ENCODE peak calls at places on chromosomes 4 and X, in seven cellular contexts. One of them, this sample, is unnamed.

GRCh38 chr4:24794916-24795665 is at the start of gene SOD3:
- DNase-seq in effector CD4-positive, alpha-beta T cell: no peak
- DNase-seq in mammary epithelial cell: no peak
- DNase-seq in erythroblast: peak; percentile 59
- DNase-seq in GM12864: no peak
- DNase-seq in thoracic aorta: peak; percentile 73
- DNase-seq in HFF-Myc: no peak
- DNase-seq in this sample: no peak

GRCh38 chrX:28847423-28847822 is 260.2 kb downstream of the IL1RAPL1 start:
- DNase-seq in effector CD4-positive, alpha-beta T cell: no peak
- DNase-seq in mammary epithelial cell: peak; percentile 12
- DNase-seq in erythroblast: no peak
- DNase-seq in GM12864: no peak
- DNase-seq in thoracic aorta: no peak
- DNase-seq in HFF-Myc: peak; percentile 1
- DNase-seq in this sample: no peak

GRCh38 chrX:6456196-6456595 is 78.7 kb downstream of the VCX3A start:
- DNase-seq in effector CD4-positive, alpha-beta T cell: no peak
- DNase-seq in mammary epithelial cell: no peak
- DNase-seq in erythroblast: no peak
- DNase-seq in GM12864: no peak
- DNase-seq in thoracic aorta: no peak
- DNase-seq in HFF-Myc: no peak
- DNase-seq in this sample: no peak

GRCh38 chr4:55876387-55876786 is 22.9 kb downstream of the EXOC1 start:
- DNase-seq in effector CD4-positive, alpha-beta T cell: no peak
- DNase-seq in mammary epithelial cell: no peak
- DNase-seq in erythroblast: no peak
- DNase-seq in GM12864: no peak
- DNase-seq in thoracic aorta: no peak
- DNase-seq in HFF-Myc: no peak
- DNase-seq in this sample: no peak

GRCh38 chr4:93825551-93826216 is 2.9 kb upstream of the ATOH1 start:
- DNase-seq in effector CD4-positive, alpha-beta T cell: no peak
- DNase-seq in mammary epithelial cell: peak; percentile 8
- DNase-seq in erythroblast: no peak
- DNase-seq in GM12864: no peak
- DNase-seq in thoracic aorta: no peak
- DNase-seq in HFF-Myc: no peak
- DNase-seq in this sample: no peak

GRCh38 chr4:3069661-3070199 is 4.6 kb downstream of the HTT-AS start:
- DNase-seq in effector CD4-positive, alpha-beta T cell: no peak
- DNase-seq in mammary epithelial cell: no peak
- DNase-seq in erythroblast: no peak
- DNase-seq in GM12864: no peak
- DNase-seq in thoracic aorta: no peak
- DNase-seq in HFF-Myc: no peak
- DNase-seq in this sample: no peak

GRCh38 chr4:1521821-1522361 is 115.6 kb upstream of the NKX1-1 start:
- DNase-seq in effector CD4-positive, alpha-beta T cell: no peak
- DNase-seq in mammary epithelial cell: no peak
- DNase-seq in erythroblast: no peak
- DNase-seq in GM12864: no peak
- DNase-seq in thoracic aorta: no peak
- DNase-seq in HFF-Myc: no peak
- DNase-seq in this sample: no peak

GRCh38 chr4:2835978-2836377 is 7.7 kb upstream of the ADD1 start:
- DNase-seq in effector CD4-positive, alpha-beta T cell: no peak
- DNase-seq in mammary epithelial cell: no peak
- DNase-seq in erythroblast: no peak
- DNase-seq in GM12864: no peak
- DNase-seq in thoracic aorta: no peak
- DNase-seq in HFF-Myc: no peak
- DNase-seq in this sample: no peak

GRCh38 chr4:10281996-10282395 is 165.4 kb upstream of the WDR1 start:
- DNase-seq in effector CD4-positive, alpha-beta T cell: no peak
- DNase-seq in mammary epithelial cell: peak; percentile 58
- DNase-seq in erythroblast: no peak
- DNase-seq in GM12864: no peak
- DNase-seq in thoracic aorta: no peak
- DNase-seq in HFF-Myc: no peak
- DNase-seq in this sample: no peak

GRCh38 chr4:140976768-140977167 is 156.5 kb downstream of the RNF150 start:
- DNase-seq in effector CD4-positive, alpha-beta T cell: no peak
- DNase-seq in mammary epithelial cell: no peak
- DNase-seq in erythroblast: no peak
- DNase-seq in GM12864: no peak
- DNase-seq in thoracic aorta: no peak
- DNase-seq in HFF-Myc: no peak
- DNase-seq in this sample: no peak

GRCh38 chr4:94970650-94971049 is 212.9 kb downstream of the BMPR1B start:
- DNase-seq in effector CD4-positive, alpha-beta T cell: no peak
- DNase-seq in mammary epithelial cell: no peak
- DNase-seq in erythroblast: no peak
- DNase-seq in GM12864: no peak
- DNase-seq in thoracic aorta: no peak
- DNase-seq in HFF-Myc: no peak
- DNase-seq in this sample: no peak

GRCh38 chrX:31706456-31706855 is 634.6 kb upstream of the FTHL17 start:
- DNase-seq in effector CD4-positive, alpha-beta T cell: no peak
- DNase-seq in mammary epithelial cell: no peak
- DNase-seq in erythroblast: no peak
- DNase-seq in GM12864: no peak
- DNase-seq in thoracic aorta: no peak
- DNase-seq in HFF-Myc: no peak
- DNase-seq in this sample: no peak

GRCh38 chrX:116232833-116233232 is 62.3 kb downstream of the AGTR2 start:
- DNase-seq in effector CD4-positive, alpha-beta T cell: no peak
- DNase-seq in mammary epithelial cell: peak; percentile 86
- DNase-seq in erythroblast: no peak
- DNase-seq in GM12864: no peak
- DNase-seq in thoracic aorta: no peak
- DNase-seq in HFF-Myc: no peak
- DNase-seq in this sample: no peak

GRCh38 chrX:22109442-22109841 is 77.3 kb downstream of the PHEX start:
- DNase-seq in effector CD4-positive, alpha-beta T cell: no peak
- DNase-seq in mammary epithelial cell: peak; percentile 54
- DNase-seq in erythroblast: no peak
- DNase-seq in GM12864: no peak
- DNase-seq in thoracic aorta: no peak
- DNase-seq in HFF-Myc: no peak
- DNase-seq in this sample: no peak

GRCh38 chr4:57426779-57427395 is 316.7 kb upstream of the IGFBP7 start:
- DNase-seq in effector CD4-positive, alpha-beta T cell: no peak
- DNase-seq in mammary epithelial cell: peak; percentile 61
- DNase-seq in erythroblast: peak; percentile 61
- DNase-seq in GM12864: peak; percentile 26
- DNase-seq in thoracic aorta: peak; percentile 6
- DNase-seq in HFF-Myc: peak; percentile 50
- DNase-seq in this sample: peak; percentile 41

GRCh38 chr4:184370711-184371389 is 103.5 kb downstream of the IRF2 start:
- DNase-seq in effector CD4-positive, alpha-beta T cell: no peak
- DNase-seq in mammary epithelial cell: no peak
- DNase-seq in erythroblast: no peak
- DNase-seq in GM12864: no peak
- DNase-seq in thoracic aorta: no peak
- DNase-seq in HFF-Myc: no peak
- DNase-seq in this sample: no peak

GRCh38 chrX:154720067-154720466 is 30.8 kb downstream of the GAB3 start:
- DNase-seq in effector CD4-positive, alpha-beta T cell: no peak
- DNase-seq in mammary epithelial cell: no peak
- DNase-seq in erythroblast: no peak
- DNase-seq in GM12864: no peak
- DNase-seq in thoracic aorta: no peak
- DNase-seq in HFF-Myc: no peak
- DNase-seq in this sample: no peak

GRCh38 chr4:46329118-46329976 is 60.6 kb downstream of the GABRA2 start:
- DNase-seq in effector CD4-positive, alpha-beta T cell: no peak
- DNase-seq in mammary epithelial cell: peak; percentile 60
- DNase-seq in erythroblast: peak; percentile 29
- DNase-seq in GM12864: no peak
- DNase-seq in thoracic aorta: no peak
- DNase-seq in HFF-Myc: no peak
- DNase-seq in this sample: no peak

GRCh38 chr4:41358626-41359025 is 101.9 kb downstream of the UCHL1 start:
- DNase-seq in effector CD4-positive, alpha-beta T cell: no peak
- DNase-seq in mammary epithelial cell: no peak
- DNase-seq in erythroblast: no peak
- DNase-seq in GM12864: no peak
- DNase-seq in thoracic aorta: no peak
- DNase-seq in HFF-Myc: no peak
- DNase-seq in this sample: no peak

GRCh38 chrX:88853925-88854324 is 106.9 kb downstream of the CPXCR1 start:
- DNase-seq in effector CD4-positive, alpha-beta T cell: no peak
- DNase-seq in mammary epithelial cell: no peak
- DNase-seq in erythroblast: no peak
- DNase-seq in GM12864: no peak
- DNase-seq in thoracic aorta: no peak
- DNase-seq in HFF-Myc: no peak
- DNase-seq in this sample: no peak

GRCh38 chr4:169031392-169031791 is 21.3 kb upstream of the CBR4 start:
- DNase-seq in effector CD4-positive, alpha-beta T cell: no peak
- DNase-seq in mammary epithelial cell: no peak
- DNase-seq in erythroblast: no peak
- DNase-seq in GM12864: no peak
- DNase-seq in thoracic aorta: no peak
- DNase-seq in HFF-Myc: no peak
- DNase-seq in this sample: no peak

GRCh38 chrX:123962794-123963373 is 1.4 kb downstream of the STAG2 start:
- DNase-seq in effector CD4-positive, alpha-beta T cell: peak; percentile 79
- DNase-seq in mammary epithelial cell: peak; percentile 93
- DNase-seq in erythroblast: peak; percentile 92
- DNase-seq in GM12864: peak; percentile 66
- DNase-seq in thoracic aorta: peak; percentile 64
- DNase-seq in HFF-Myc: peak; percentile 79
- DNase-seq in this sample: peak; percentile 51

GRCh38 chr4:162849922-162850321 is 316.8 kb downstream of the NAF1 start:
- DNase-seq in effector CD4-positive, alpha-beta T cell: no peak
- DNase-seq in mammary epithelial cell: no peak
- DNase-seq in erythroblast: no peak
- DNase-seq in GM12864: no peak
- DNase-seq in thoracic aorta: no peak
- DNase-seq in HFF-Myc: no peak
- DNase-seq in this sample: no peak

GRCh38 chr4:184932343-184932742 is 85.9 kb upstream of the HELT start:
- DNase-seq in effector CD4-positive, alpha-beta T cell: no peak
- DNase-seq in mammary epithelial cell: no peak
- DNase-seq in erythroblast: no peak
- DNase-seq in GM12864: no peak
- DNase-seq in thoracic aorta: no peak
- DNase-seq in HFF-Myc: no peak
- DNase-seq in this sample: no peak

GRCh38 chr4:53886090-53886489 is 178.3 kb downstream of the CHIC2 start:
- DNase-seq in effector CD4-positive, alpha-beta T cell: no peak
- DNase-seq in mammary epithelial cell: peak; percentile 67
- DNase-seq in erythroblast: no peak
- DNase-seq in GM12864: no peak
- DNase-seq in thoracic aorta: no peak
- DNase-seq in HFF-Myc: no peak
- DNase-seq in this sample: no peak

GRCh38 chr4:81651500-81651899 is 179.8 kb upstream of the RASGEF1B start:
- DNase-seq in effector CD4-positive, alpha-beta T cell: no peak
- DNase-seq in mammary epithelial cell: peak; percentile 69
- DNase-seq in erythroblast: no peak
- DNase-seq in GM12864: no peak
- DNase-seq in thoracic aorta: no peak
- DNase-seq in HFF-Myc: no peak
- DNase-seq in this sample: no peak

GRCh38 chr4:177717407-177717806 is 275.2 kb upstream of the AGA start:
- DNase-seq in effector CD4-positive, alpha-beta T cell: no peak
- DNase-seq in mammary epithelial cell: no peak
- DNase-seq in erythroblast: no peak
- DNase-seq in GM12864: no peak
- DNase-seq in thoracic aorta: no peak
- DNase-seq in HFF-Myc: no peak
- DNase-seq in this sample: no peak

GRCh38 chr4:3418029-3418762 is 23.6 kb upstream of the HGFAC start:
- DNase-seq in effector CD4-positive, alpha-beta T cell: no peak
- DNase-seq in mammary epithelial cell: no peak
- DNase-seq in erythroblast: no peak
- DNase-seq in GM12864: no peak
- DNase-seq in thoracic aorta: no peak
- DNase-seq in HFF-Myc: no peak
- DNase-seq in this sample: no peak

GRCh38 chr4:23337292-23337691 is 552.6 kb downstream of the PPARGC1A start:
- DNase-seq in effector CD4-positive, alpha-beta T cell: no peak
- DNase-seq in mammary epithelial cell: no peak
- DNase-seq in erythroblast: no peak
- DNase-seq in GM12864: no peak
- DNase-seq in thoracic aorta: no peak
- DNase-seq in HFF-Myc: no peak
- DNase-seq in this sample: no peak

GRCh38 chr4:75142377-75142776 is 209.5 kb downstream of the PARM1 start:
- DNase-seq in effector CD4-positive, alpha-beta T cell: no peak
- DNase-seq in mammary epithelial cell: peak; percentile 3
- DNase-seq in erythroblast: no peak
- DNase-seq in GM12864: no peak
- DNase-seq in thoracic aorta: no peak
- DNase-seq in HFF-Myc: no peak
- DNase-seq in this sample: no peak